ENCODE peak calls at places on chromosomes 2 and 18, in four cellular contexts. K is HepG2, T is GM12878, L is K562. I is an unnamed sample.

GRCh38 chr2:158753561-158754302 is 41.4 kb upstream of the DAPL1 start:
- DNase-seq in L (peak), T (no peak), K (peak), I (peak)

GRCh38 chr18:54284967-54285785 is 15.9 kb downstream of the POLI start:
- DNase-seq in L (peak), T (peak), K (no peak), I (no peak)

GRCh38 chr2:191486584-191487320 is 191.2 kb upstream of the NABP1 start:
- DNase-seq in K (no peak), L (no peak), T (no peak), I (peak)

GRCh38 chr2:197799072-197799471 is 5.3 kb upstream of the PLCL1 start:
- DNase-seq in L (no peak), T (no peak), K (no peak), I (no peak)

GRCh38 chr2:164757934-164758695 is 83.5 kb downstream of the COBLL1 start:
- DNase-seq in K (peak), L (no peak), T (no peak), I (no peak)

GRCh38 chr2:20766798-20767644 is 55.9 kb downstream of the LDAH start:
- DNase-seq in T (no peak), K (no peak), L (no peak), I (no peak)

GRCh38 chr2:37324786-37325624 is at the start of gene PRKD3:
- DNase-seq in T (no peak), K (peak), L (peak), I (peak)

GRCh38 chr2:119011162-119011909 is 69.3 kb downstream of the MARCO start:
- DNase-seq in L (peak), K (peak), T (no peak), I (peak)

GRCh38 chr18:51731070-51731469 is 533.6 kb upstream of the MEX3C start:
- DNase-seq in L (no peak), K (no peak), T (no peak), I (no peak)

GRCh38 chr2:143513081-143513480 is 383.9 kb downstream of the ARHGAP15 start:
- DNase-seq in T (peak), L (peak), K (peak), I (peak)

GRCh38 chr18:76953186-76953982 is 131.0 kb downstream of the ZNF236 start:
- DNase-seq in T (no peak), L (no peak), K (no peak), I (no peak)

GRCh38 chr2:211077216-211077764 is 520.9 kb downstream of the CPS1 start:
- DNase-seq in T (no peak), L (no peak), K (no peak), I (no peak)

GRCh38 chr2:1556776-1557466 is 143.7 kb downstream of the TPO start:
- DNase-seq in K (peak), L (no peak), T (no peak), I (no peak)

GRCh38 chr18:38353149-38353548 is 787.6 kb upstream of the CELF4 start:
- DNase-seq in K (no peak), T (no peak), L (no peak), I (no peak)

GRCh38 chr2:25972049-25972823 is 10.1 kb downstream of the KIF3C start:
- DNase-seq in L (peak), K (no peak), T (no peak), I (no peak)

GRCh38 chr2:118123561-118124232 is 35.4 kb downstream of the INSIG2 start:
- DNase-seq in L (no peak), K (peak), T (no peak), I (no peak)

GRCh38 chr2:166900700-166901099 is 12.4 kb downstream of the XIRP2 start:
- DNase-seq in K (peak), L (no peak), T (no peak), I (peak)

GRCh38 chr2:206561962-206562361 is 80.3 kb upstream of the FAM237A start:
- DNase-seq in K (no peak), T (no peak), L (no peak), I (no peak)

GRCh38 chr2:41966920-41967319 is 80.9 kb upstream of the PKDCC start:
- DNase-seq in K (no peak), L (no peak), T (no peak), I (no peak)

GRCh38 chr2:112187805-112188596 is 49.8 kb downstream of the FBLN7 start:
- DNase-seq in T (no peak), K (no peak), L (peak), I (no peak)

GRCh38 chr2:212797484-212798205 is 259.0 kb upstream of the ERBB4 start:
- DNase-seq in T (no peak), K (no peak), L (no peak), I (no peak)

GRCh38 chr2:200741468-200742202 is 70.1 kb upstream of the BZW1 start:
- DNase-seq in K (peak), T (no peak), L (no peak), I (no peak)

GRCh38 chr18:68532328-68532885 is 182.5 kb downstream of the TMX3 start:
- DNase-seq in L (no peak), T (no peak), K (no peak), I (no peak)

GRCh38 chr18:4544131-4544530 is 89.0 kb upstream of the DLGAP1 start:
- DNase-seq in K (no peak), T (no peak), L (no peak), I (no peak)

GRCh38 chr2:14565666-14566065 is 66.9 kb upstream of the LRATD1 start:
- DNase-seq in L (no peak), T (no peak), K (no peak), I (no peak)

GRCh38 chr18:77339093-77339492 is 89.4 kb downstream of the GALR1 start:
- DNase-seq in L (no peak), K (no peak), T (no peak), I (no peak)

GRCh38 chr2:217216982-217217381 is 357.1 kb upstream of the TNP1 start:
- DNase-seq in K (no peak), T (no peak), L (no peak), I (no peak)

GRCh38 chr18:40159141-40160017 is 1795.7 kb upstream of the PIK3C3 start:
- DNase-seq in L (peak), K (peak), T (peak), I (peak)

GRCh38 chr18:59514193-59514592 is 155.1 kb upstream of the LMAN1 start:
- DNase-seq in K (peak), T (no peak), L (peak), I (peak)

GRCh38 chr18:12307251-12307736 is 747 bp upstream of the TUBB6 start:
- DNase-seq in K (no peak), T (no peak), L (no peak), I (no peak)
- TF ChIP-seq TARDBP in K (no peak), T (no peak), L (no peak), I (no peak)

DNA sequence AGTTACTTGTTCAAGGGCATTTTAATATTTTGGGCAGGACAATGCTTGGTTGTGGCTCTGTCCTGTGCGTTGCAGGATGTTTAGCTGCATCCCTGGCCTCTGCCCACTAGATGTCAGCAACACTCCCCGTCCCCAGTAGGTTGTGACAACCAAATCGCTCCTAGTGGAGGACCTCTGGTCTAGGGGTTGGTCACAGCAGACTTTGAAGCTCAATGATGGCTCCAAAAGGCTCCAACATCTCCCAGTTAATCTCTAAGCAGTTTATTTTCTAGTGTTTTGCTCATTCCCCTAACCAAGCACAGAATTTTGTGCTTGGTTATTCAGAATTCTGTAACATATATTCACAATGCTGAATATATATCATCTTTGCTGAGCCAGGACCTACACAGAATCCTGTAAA is 67.0 kb downstream of the CHRNA1 start:
- DNase-seq in T (no peak), L (peak), K (peak), I (peak)
- TF ChIP-seq TARDBP in T (no peak), L (no peak), K (no peak), I (no peak)

GRCh38 chr2:24164416-24164973 is 10.4 kb upstream of the FAM228A start:
- DNase-seq in K (peak), T (peak), L (peak), I (peak)

GRCh38 chr2:24174851-24175277 is at the start of gene FAM228A:
- DNase-seq in L (no peak), T (no peak), K (no peak), I (no peak)

GRCh38 chr2:24163186-24163585 is 11.7 kb upstream of the FAM228A start:
- DNase-seq in L (no peak), T (no peak), K (no peak), I (no peak)

DNA sequence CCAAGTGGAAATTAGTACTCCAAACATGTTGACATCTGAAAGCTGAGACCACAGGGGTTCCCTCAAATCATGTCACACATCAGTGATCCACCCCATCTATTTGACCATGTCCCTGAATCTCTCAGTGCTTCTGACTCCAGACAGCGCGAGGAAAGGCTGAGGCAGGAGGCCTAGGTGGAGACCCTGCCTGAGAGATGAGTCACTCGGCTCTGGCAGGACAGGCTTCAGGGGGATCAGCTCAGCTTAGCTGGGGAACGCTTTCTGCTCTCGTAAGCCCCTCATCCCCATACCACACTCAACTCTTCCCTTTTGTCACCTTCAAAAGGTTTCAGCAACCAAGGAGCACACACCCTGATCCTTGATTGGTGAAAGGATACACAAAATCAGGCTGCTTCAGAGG is 5.8 kb upstream of the FAM228A start:
- DNase-seq in L (no peak), K (no peak), T (no peak), I (no peak)
- TF ChIP-seq TARDBP in L (no peak), K (no peak), T (no peak), I (no peak)

GRCh38 chr2:120952318-120952717 is 216.7 kb downstream of the GLI2 start:
- DNase-seq in K (no peak), T (no peak), L (no peak), I (no peak)
- TF ChIP-seq TARDBP in K (no peak), T (no peak), L (no peak), I (no peak)